ENCODE peak calls at places on chromosomes 12 and 14, in four cellular contexts. Z, B, F and V are unnamed samples.
A peak's percentile ranks its signal among the peaks of the same experiment; 100 is the strongest.

GRCh38 chr14:103418508-103418818 is 33.2 kb downstream of the MARK3 start:
- DNase-seq in Z (no peak), B (no peak), F (peak; percentile 87), V (peak; percentile 62)

GRCh38 chr14:98571104-98571503 is 700.9 kb downstream of the BCL11B start:
- DNase-seq in Z (no peak), B (no peak), F (no peak), V (no peak)

GRCh38 chr12:96220902-96221301 is 26.7 kb downstream of the ELK3 start:
- DNase-seq in Z (no peak), B (no peak), F (peak; percentile 67), V (no peak)

GRCh38 chr12:106145539-106146447 is 7.0 kb upstream of the NUAK1 start:
- DNase-seq in Z (no peak), B (no peak), F (no peak), V (no peak)

GRCh38 chr14:102323102-102323501 is 3.6 kb downstream of the ZNF839 start:
- DNase-seq in Z (peak; percentile 77), B (no peak), F (peak; percentile 81), V (peak; percentile 19)

GRCh38 chr14:88518592-88519512 is 36.0 kb downstream of the PTPN21 start:
- DNase-seq in Z (no peak), B (no peak), F (peak; percentile 88), V (peak; percentile 26)

GRCh38 chr14:30295980-30296379 is 263.0 kb upstream of the G2E3 start:
- DNase-seq in Z (no peak), B (peak; percentile 51), F (no peak), V (no peak)

GRCh38 chr14:52455291-52456088 is 96.8 kb downstream of the TXNDC16 start:
- DNase-seq in Z (no peak), B (no peak), F (peak; percentile 87), V (no peak)

GRCh38 chr12:28963554-28963953 is 185.5 kb upstream of the FAR2 start:
- DNase-seq in Z (no peak), B (no peak), F (peak; percentile 54), V (no peak)

GRCh38 chr12:53048780-53049401 is 974 bp upstream of the TNS2 start:
- DNase-seq in Z (peak; percentile 77), B (no peak), F (peak; percentile 62), V (no peak)

GRCh38 chr14:71388336-71388735 is 481.1 kb downstream of the PCNX1 start:
- DNase-seq in Z (no peak), B (no peak), F (no peak), V (no peak)

GRCh38 chr12:72098622-72099021 is 160.0 kb downstream of the TPH2 start:
- DNase-seq in Z (no peak), B (no peak), F (peak; percentile 2), V (no peak)

GRCh38 chr12:127304751-127305725 is 961.9 kb upstream of the TMEM132C start:
- DNase-seq in Z (no peak), B (no peak), F (no peak), V (no peak)

GRCh38 chr12:95547522-95548055 is 3.7 kb downstream of the USP44 start:
- DNase-seq in Z (no peak), B (no peak), F (peak; percentile 96), V (no peak)

GRCh38 chr14:52703225-52703624 is 3.8 kb upstream of the PSMC6 start:
- DNase-seq in Z (no peak), B (peak; percentile 80), F (peak; percentile 98), V (peak; percentile 74)

GRCh38 chr12:104303538-104304151 is at the start of gene EID3:
- DNase-seq in Z (peak; percentile 92), B (peak; percentile 93), F (peak; percentile 73), V (no peak)

GRCh38 chr12:70645494-70646317 is 8.5 kb upstream of the PTPRB start:
- DNase-seq in Z (peak; percentile 58), B (peak; percentile 52), F (peak; percentile 85), V (peak; percentile 74)

GRCh38 chr12:66011731-66012130 is 118.8 kb downstream of the LLPH start:
- DNase-seq in Z (no peak), B (no peak), F (peak; percentile 32), V (no peak)

GRCh38 chr14:74038015-74038859 is 19.1 kb downstream of the BBOF1 start:
- DNase-seq in Z (no peak), B (no peak), F (peak; percentile 64), V (no peak)

GRCh38 chr14:104295681-104296387 is 157.4 kb downstream of the KIF26A start:
- DNase-seq in Z (peak; percentile 49), B (peak; percentile 22), F (no peak), V (no peak)

GRCh38 chr14:99475179-99475578 is 5.5 kb downstream of the SETD3 start:
- DNase-seq in Z (no peak), B (no peak), F (no peak), V (no peak)

GRCh38 chr14:58297762-58298476 is 436 bp upstream of the ARID4A start:
- DNase-seq in Z (peak; percentile 99), B (peak; percentile 99), F (peak; percentile 100), V (peak; percentile 100)

GRCh38 chr14:32611752-32612151 is 282.7 kb downstream of the AKAP6 start:
- DNase-seq in Z (no peak), B (no peak), F (peak; percentile 80), V (peak; percentile 71)

GRCh38 chr12:57148469-57149308 is 1.3 kb upstream of the LRP1-AS start:
- DNase-seq in Z (peak; percentile 87), B (peak; percentile 79), F (peak; percentile 77), V (no peak)

GRCh38 chr14:22097072-22097471 is 423.5 kb upstream of the OR4E1 start:
- DNase-seq in Z (no peak), B (no peak), F (no peak), V (no peak)

GRCh38 chr12:118103231-118103600 is 595 bp downstream of the VSIG10 start:
- DNase-seq in Z (no peak), B (peak; percentile 35), F (peak; percentile 7), V (no peak)

GRCh38 chr12:105547786-105548185 is 217.3 kb downstream of the C12orf75 start:
- DNase-seq in Z (no peak), B (no peak), F (no peak), V (no peak)

GRCh38 chr12:89875809-89876208 is 167.2 kb upstream of the ATP2B1 start:
- DNase-seq in Z (no peak), B (no peak), F (no peak), V (no peak)

GRCh38 chr12:42103155-42103554 is 41.5 kb downstream of the GXYLT1 start:
- DNase-seq in Z (no peak), B (no peak), F (no peak), V (no peak)

GRCh38 chr12:42102720-42103119 is 42.0 kb downstream of the GXYLT1 start:
- DNase-seq in Z (no peak), B (no peak), F (no peak), V (no peak)

GRCh38 chr12:42104784-42105183 is 39.9 kb downstream of the GXYLT1 start:
- DNase-seq in Z (no peak), B (no peak), F (no peak), V (no peak)

GRCh38 chr12:42099433-42099832 is 45.2 kb downstream of the GXYLT1 start:
- DNase-seq in Z (no peak), B (no peak), F (no peak), V (no peak)

DNA sequence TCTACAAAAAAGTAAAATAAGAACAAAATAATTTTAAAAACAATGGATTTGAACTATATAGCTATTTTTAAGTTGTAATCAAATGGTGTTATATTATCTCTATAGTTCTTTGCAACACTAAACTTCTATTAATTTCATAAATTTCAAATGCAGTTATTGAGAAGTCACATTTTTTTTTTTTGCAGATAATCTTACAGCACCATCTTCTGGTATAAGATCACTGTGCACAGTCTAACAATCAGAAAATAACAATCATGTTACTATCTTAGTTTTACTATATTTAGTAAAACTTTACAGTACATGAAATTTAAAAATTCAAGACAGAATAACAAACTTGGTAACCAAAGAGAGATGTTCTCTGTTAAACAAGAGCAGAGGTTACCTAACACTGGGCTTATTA is 40.6 kb downstream of the GXYLT1 start:
- DNase-seq in Z (no peak), B (no peak), F (no peak), V (no peak)
- TF ChIP-seq CTCF in Z (peak; percentile 27), B (no peak), F (peak; percentile 35), V (no peak)

GRCh38 chr14:92663049-92663448 is 85.4 kb downstream of the LGMN start:
- DNase-seq in Z (no peak), B (no peak), F (peak; percentile 30), V (no peak)

GRCh38 chr14:92666251-92666650 is 82.2 kb downstream of the LGMN start:
- DNase-seq in Z (no peak), B (no peak), F (no peak), V (no peak)

GRCh38 chr14:92668266-92668973 is 80.0 kb downstream of the LGMN start:
- DNase-seq in Z (peak; percentile 10), B (no peak), F (no peak), V (no peak)

GRCh38 chr14:92670177-92670576 is 78.2 kb downstream of the LGMN start:
- DNase-seq in Z (peak; percentile 38), B (no peak), F (peak; percentile 86), V (peak; percentile 75)

GRCh38 chr14:92665699-92666110 is 82.7 kb downstream of the LGMN start:
- DNase-seq in Z (no peak), B (no peak), F (no peak), V (no peak)
- H3K4me3 ChIP-seq in Z (no peak overlapping the region), B (no peak overlapping the region), F (no peak overlapping the region), V (no peak overlapping the region)

DNA sequence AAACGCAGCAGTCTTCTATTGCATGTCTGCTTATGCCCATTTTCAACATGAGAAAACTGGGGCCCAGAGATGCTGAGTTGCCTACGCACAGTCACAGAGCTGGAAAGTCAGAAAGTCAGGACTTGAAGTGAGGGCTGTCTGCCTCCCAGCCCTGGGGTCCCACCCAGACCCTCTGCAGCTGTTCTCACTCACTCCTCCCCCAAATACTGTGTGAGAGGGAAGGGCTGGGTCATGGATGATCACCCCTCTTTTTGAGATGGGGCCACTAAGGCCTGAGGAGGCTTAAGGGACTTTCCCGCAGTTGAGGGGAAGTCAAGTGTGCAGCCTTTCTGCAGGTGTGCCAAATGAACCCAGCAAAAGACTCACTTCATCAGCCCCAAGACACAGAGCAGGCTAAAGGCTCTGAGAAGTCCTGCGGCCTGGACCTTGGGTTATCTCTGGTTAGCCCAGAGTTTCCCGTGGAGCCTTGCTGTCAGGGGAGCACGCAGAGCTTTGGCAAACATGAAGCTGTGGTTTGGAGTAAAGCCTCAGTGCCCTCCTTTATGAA is 18.7 kb downstream of the DTX1 start:
- DNase-seq in Z (no peak), B (no peak), F (no peak), V (no peak)
- H3K27me3 ChIP-seq in Z (no peaks in the 10 kb centered on the region), B (peaks cover 59% of the 10 kb centered on the region), F (peaks cover 18% of the 10 kb centered on the region), V (no peaks in the 10 kb centered on the region)

GRCh38 chr12:2011641-2012607 is 7.7 kb upstream of the DCP1B start:
- DNase-seq in Z (no peak), B (no peak), F (peak; percentile 9), V (no peak)
- TF ChIP-seq CTCF in Z (no peak), B (no peak), F (no peak), V (no peak)

DNA sequence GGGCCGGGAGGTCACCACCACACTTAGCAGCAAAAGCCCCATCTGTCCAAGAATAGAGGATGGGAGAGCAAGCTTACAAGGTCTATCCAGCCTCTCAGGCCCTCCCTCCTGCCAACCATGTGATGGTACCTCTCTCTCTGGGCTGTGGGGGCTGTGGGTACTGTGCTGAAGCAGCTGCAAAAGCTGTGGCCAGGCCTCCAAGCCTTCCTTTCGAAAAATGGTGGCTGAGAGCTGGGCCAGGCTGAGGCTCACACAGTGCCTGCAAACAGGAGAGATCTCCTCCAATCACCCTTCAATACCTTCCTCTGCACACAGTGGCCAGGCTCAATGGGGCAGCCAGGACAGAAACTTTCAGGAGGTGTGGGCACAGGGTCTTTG is 1.1 kb downstream of the IPO4 start:
- DNase-seq in Z (no peak), B (no peak), F (no peak), V (no peak)
- H3K4me3 ChIP-seq in Z (no peak overlapping the region), B (no peak overlapping the region), F (no peak overlapping the region), V (peak overlapping the region; percentile 70)

GRCh38 chr14:84252706-84253105 is 1277.2 kb upstream of the FLRT2 start:
- DNase-seq in Z (no peak), B (no peak), F (no peak), V (no peak)

GRCh38 chr14:84250863-84251262 is 1279.1 kb upstream of the FLRT2 start:
- DNase-seq in Z (no peak), B (no peak), F (no peak), V (no peak)

GRCh38 chr14:84254205-84254788 is 1275.6 kb upstream of the FLRT2 start:
- DNase-seq in Z (no peak), B (no peak), F (no peak), V (no peak)
- H3K27me3 ChIP-seq in Z (no peaks in the 10 kb centered on the region), B (no peaks in the 10 kb centered on the region), F (no peaks in the 10 kb centered on the region), V (no peaks in the 10 kb centered on the region)